ENCODE peak calls at places on chromosomes 11 and 22, in six cellular contexts. One of them, this sample, is unnamed.
A peak's percentile ranks its signal among the peaks of the same experiment; 100 is the strongest.

GRCh38 chr22:48495751-48496080 is 1332.0 kb downstream of the BRD1 start:
- DNase-seq in anterior cingulate cortex: no peak
- DNase-seq in RWPE1: no peak
- DNase-seq in fibroblast of lung: no peak
- DNase-seq in activated gamma-delta T cell treated with Interleukin-2 at 50 U/mL for 16 hours: no peak
- DNase-seq in NCI-H82: no peak
- DNase-seq in this sample: no peak

GRCh38 chr22:33957086-33957485 is 36.8 kb upstream of the LARGE1 start:
- DNase-seq in anterior cingulate cortex: no peak
- DNase-seq in RWPE1: no peak
- DNase-seq in fibroblast of lung: no peak
- DNase-seq in activated gamma-delta T cell treated with Interleukin-2 at 50 U/mL for 16 hours: no peak
- DNase-seq in NCI-H82: no peak
- DNase-seq in this sample: no peak

GRCh38 chr11:79418241-79418640 is 22.6 kb downstream of the TENM4 start:
- DNase-seq in anterior cingulate cortex: no peak
- DNase-seq in RWPE1: no peak
- DNase-seq in fibroblast of lung: no peak
- DNase-seq in activated gamma-delta T cell treated with Interleukin-2 at 50 U/mL for 16 hours: no peak
- DNase-seq in NCI-H82: no peak
- DNase-seq in this sample: no peak

GRCh38 chr11:64120951-64121569 is 44.9 kb downstream of the MACROD1 start:
- DNase-seq in anterior cingulate cortex: no peak
- DNase-seq in RWPE1: peak; percentile 93
- DNase-seq in fibroblast of lung: peak; percentile 29
- DNase-seq in activated gamma-delta T cell treated with Interleukin-2 at 50 U/mL for 16 hours: no peak
- DNase-seq in NCI-H82: peak; percentile 73
- DNase-seq in this sample: no peak

GRCh38 chr22:24588756-24589481 is 4.0 kb downstream of the LRRC75B start:
- DNase-seq in anterior cingulate cortex: no peak
- DNase-seq in RWPE1: no peak
- DNase-seq in fibroblast of lung: no peak
- DNase-seq in activated gamma-delta T cell treated with Interleukin-2 at 50 U/mL for 16 hours: no peak
- DNase-seq in NCI-H82: no peak
- DNase-seq in this sample: no peak

GRCh38 chr22:30028731-30029130 is 51.5 kb upstream of the HORMAD2 start:
- DNase-seq in anterior cingulate cortex: peak; percentile 64
- DNase-seq in RWPE1: no peak
- DNase-seq in fibroblast of lung: no peak
- DNase-seq in activated gamma-delta T cell treated with Interleukin-2 at 50 U/mL for 16 hours: no peak
- DNase-seq in NCI-H82: no peak
- DNase-seq in this sample: no peak

GRCh38 chr11:1943977-1944376 is 3.2 kb upstream of the MRPL23 start:
- DNase-seq in anterior cingulate cortex: no peak
- DNase-seq in RWPE1: peak; percentile 29
- DNase-seq in fibroblast of lung: no peak
- DNase-seq in activated gamma-delta T cell treated with Interleukin-2 at 50 U/mL for 16 hours: no peak
- DNase-seq in NCI-H82: no peak
- DNase-seq in this sample: peak; percentile 0

GRCh38 chr11:69357458-69358397 is 63.8 kb downstream of the MYEOV start:
- DNase-seq in anterior cingulate cortex: no peak
- DNase-seq in RWPE1: no peak
- DNase-seq in fibroblast of lung: no peak
- DNase-seq in activated gamma-delta T cell treated with Interleukin-2 at 50 U/mL for 16 hours: no peak
- DNase-seq in NCI-H82: no peak
- DNase-seq in this sample: no peak

GRCh38 chr11:47071871-47072270 is 104.8 kb downstream of the ARFGAP2 start:
- DNase-seq in anterior cingulate cortex: no peak
- DNase-seq in RWPE1: no peak
- DNase-seq in fibroblast of lung: peak; percentile 21
- DNase-seq in activated gamma-delta T cell treated with Interleukin-2 at 50 U/mL for 16 hours: no peak
- DNase-seq in NCI-H82: peak; percentile 41
- DNase-seq in this sample: no peak

GRCh38 chr11:46977038-46977818 is 40.7 kb downstream of the CSTPP1 start:
- DNase-seq in anterior cingulate cortex: peak; percentile 39
- DNase-seq in RWPE1: no peak
- DNase-seq in fibroblast of lung: no peak
- DNase-seq in activated gamma-delta T cell treated with Interleukin-2 at 50 U/mL for 16 hours: no peak
- DNase-seq in NCI-H82: no peak
- DNase-seq in this sample: no peak

GRCh38 chr11:61602775-61603569 is 22.1 kb upstream of the SYT7 start:
- DNase-seq in anterior cingulate cortex: no peak
- DNase-seq in RWPE1: peak; percentile 98
- DNase-seq in fibroblast of lung: peak; percentile 98
- DNase-seq in activated gamma-delta T cell treated with Interleukin-2 at 50 U/mL for 16 hours: no peak
- DNase-seq in NCI-H82: peak; percentile 97
- DNase-seq in this sample: no peak

GRCh38 chr11:130050272-130050671 is 19.4 kb upstream of the APLP2 start:
- DNase-seq in anterior cingulate cortex: no peak
- DNase-seq in RWPE1: no peak
- DNase-seq in fibroblast of lung: no peak
- DNase-seq in activated gamma-delta T cell treated with Interleukin-2 at 50 U/mL for 16 hours: no peak
- DNase-seq in NCI-H82: no peak
- DNase-seq in this sample: no peak

GRCh38 chr11:110762596-110762995 is 50.4 kb upstream of the ARHGAP20 start:
- DNase-seq in anterior cingulate cortex: no peak
- DNase-seq in RWPE1: no peak
- DNase-seq in fibroblast of lung: no peak
- DNase-seq in activated gamma-delta T cell treated with Interleukin-2 at 50 U/mL for 16 hours: no peak
- DNase-seq in NCI-H82: no peak
- DNase-seq in this sample: no peak

GRCh38 chr11:44595964-44596381 is 30.5 kb downstream of the CD82 start:
- DNase-seq in anterior cingulate cortex: peak; percentile 75
- DNase-seq in RWPE1: no peak
- DNase-seq in fibroblast of lung: peak; percentile 52
- DNase-seq in activated gamma-delta T cell treated with Interleukin-2 at 50 U/mL for 16 hours: no peak
- DNase-seq in NCI-H82: no peak
- DNase-seq in this sample: no peak

GRCh38 chr11:56842829-56843794 is 94.6 kb upstream of the OR9G4 start:
- DNase-seq in anterior cingulate cortex: no peak
- DNase-seq in RWPE1: no peak
- DNase-seq in fibroblast of lung: no peak
- DNase-seq in activated gamma-delta T cell treated with Interleukin-2 at 50 U/mL for 16 hours: no peak
- DNase-seq in NCI-H82: no peak
- DNase-seq in this sample: no peak

GRCh38 chr11:76269247-76269646 is 62.9 kb upstream of the WNT11 start:
- DNase-seq in anterior cingulate cortex: no peak
- DNase-seq in RWPE1: no peak
- DNase-seq in fibroblast of lung: no peak
- DNase-seq in activated gamma-delta T cell treated with Interleukin-2 at 50 U/mL for 16 hours: no peak
- DNase-seq in NCI-H82: no peak
- DNase-seq in this sample: no peak

GRCh38 chr11:8232849-8233606 is 30.6 kb downstream of the LMO1 start:
- DNase-seq in anterior cingulate cortex: no peak
- DNase-seq in RWPE1: no peak
- DNase-seq in fibroblast of lung: no peak
- DNase-seq in activated gamma-delta T cell treated with Interleukin-2 at 50 U/mL for 16 hours: no peak
- DNase-seq in NCI-H82: no peak
- DNase-seq in this sample: no peak

GRCh38 chr22:36303115-36303467 is 50.2 kb downstream of the APOL1 start:
- DNase-seq in anterior cingulate cortex: no peak
- DNase-seq in RWPE1: no peak
- DNase-seq in fibroblast of lung: no peak
- DNase-seq in activated gamma-delta T cell treated with Interleukin-2 at 50 U/mL for 16 hours: no peak
- DNase-seq in NCI-H82: no peak
- DNase-seq in this sample: no peak

GRCh38 chr11:102552447-102553200 is 22.1 kb upstream of the MMP7 start:
- DNase-seq in anterior cingulate cortex: no peak
- DNase-seq in RWPE1: peak; percentile 8
- DNase-seq in fibroblast of lung: no peak
- DNase-seq in activated gamma-delta T cell treated with Interleukin-2 at 50 U/mL for 16 hours: no peak
- DNase-seq in NCI-H82: peak; percentile 37
- DNase-seq in this sample: no peak

This sample was measured in effector memory CD8-positive, alpha-beta T cell.